ENCODE peak calls at places on chromosomes 16 and 17, in ten cellular contexts. B is tibial nerve; Q is ovary; J is stomach; H is CD8-positive, alpha-beta T cell; V is tibial artery; L is endothelial cell of umbilical vein; O is kidney; R is MM.1S; E is A549. Z is an unnamed sample. For H3K4me1, the result is how much of the 10 kb centered on the place peaks cover.

GRCh38 chr17:81935709-81936084 is 1.4 kb downstream of the PYCR1 start:
- DNase-seq in E (no peak), B (no peak), L (no peak), H (no peak), J (no peak), O (peak), Q (no peak), R (no peak), V (no peak), Z (no peak)

GRCh38 chr16:379961-380836 is 1.6 kb downstream of the PGAP6 start:
- DNase-seq in Q (no peak), E (no peak), B (no peak), J (no peak), O (peak), L (no peak), V (no peak), H (no peak), R (no peak), Z (no peak)

GRCh38 chr17:59155439-59156177 is at the start of gene PRR11:
- DNase-seq in V (peak), R (peak), O (peak), B (peak), E (no peak), Q (peak), L (peak), H (peak), J (peak), Z (peak)

GRCh38 chr17:29905086-29905878 is 24.7 kb downstream of the SSH2 start:
- DNase-seq in B (no peak), E (no peak), R (no peak), Q (no peak), O (no peak), V (no peak), L (no peak), H (no peak), J (no peak), Z (no peak)

GRCh38 chr16:66278604-66279262 is 87.8 kb upstream of the CDH5 start:
- DNase-seq in O (no peak), R (peak), Q (no peak), L (no peak), B (no peak), E (no peak), H (no peak), V (no peak), J (no peak), Z (no peak)

GRCh38 chr17:57939797-57940196 is 15.4 kb downstream of the CUEDC1 start:
- DNase-seq in H (no peak), J (no peak), O (peak), Q (no peak), E (no peak), B (no peak), V (no peak), R (peak), L (no peak), Z (no peak)

GRCh38 chr17:76527430-76528111 is 9.9 kb downstream of the CYGB start:
- DNase-seq in Q (peak), L (peak), O (peak), R (no peak), H (peak), B (peak), V (no peak), E (no peak), J (peak), Z (peak)

GRCh38 chr17:55177914-55178217 is 86.9 kb upstream of the HLF start:
- DNase-seq in R (no peak), L (no peak), Q (no peak), B (no peak), J (no peak), H (no peak), O (no peak), E (no peak), V (no peak), Z (no peak)

GRCh38 chr16:22648941-22649340 is 138.2 kb downstream of the NPIPB5 start:
- DNase-seq in Q (no peak), V (no peak), H (no peak), B (no peak), E (no peak), L (no peak), R (no peak), J (no peak), O (no peak), Z (no peak)

GRCh38 chr16:31113420-31114124 is 3.9 kb upstream of the KAT8 start:
- DNase-seq in V (no peak), E (no peak), H (no peak), Q (no peak), B (no peak), L (peak), R (no peak), O (no peak), J (no peak), Z (no peak)

GRCh38 chr16:8892101-8892575 is 10.0 kb downstream of the LITAFD start:
- DNase-seq in Q (no peak), J (no peak), R (no peak), E (no peak), L (no peak), V (no peak), O (peak), H (no peak), B (peak), Z (no peak)

GRCh38 chr16:1545044-1545736 is 11.7 kb downstream of the TMEM204 start:
- DNase-seq in O (peak), R (no peak), L (peak), E (no peak), J (no peak), H (no peak), V (no peak), Q (no peak), B (no peak), Z (no peak)

GRCh38 chr16:82848013-82848412 is 221.2 kb downstream of the CDH13 start:
- DNase-seq in Q (no peak), L (no peak), B (no peak), R (no peak), H (no peak), V (no peak), O (no peak), J (no peak), E (no peak), Z (no peak)

GRCh38 chr16:67183-67791 is 5.1 kb downstream of the RHBDF1 start:
- DNase-seq in Q (no peak), E (no peak), J (no peak), O (no peak), B (no peak), R (no peak), V (no peak), L (no peak), H (no peak), Z (no peak)

GRCh38 chr17:5587431-5588032 is 3.2 kb upstream of the NLRP1 start:
- DNase-seq in R (peak), E (peak), Q (peak), L (peak), J (no peak), B (no peak), V (no peak), H (no peak), O (no peak), Z (no peak)

GRCh38 chr17:77957869-77958715 is at the start of gene TNRC6C:
- DNase-seq in E (peak), R (peak), B (peak), J (peak), L (peak), Q (peak), H (peak), O (peak), V (peak), Z (peak)
- TF ChIP-seq CTCF in E (peak), R (peak), B (peak), J (peak), L (no peak), Q (peak), H (no peak), O (no peak), V (peak), Z (no peak)

GRCh38 chr17:7769854-7770253 is 52.3 kb downstream of the DNAH2 start:
- DNase-seq in O (no peak), Q (no peak), J (no peak), H (no peak), V (no peak), L (no peak), B (no peak), R (no peak), E (no peak), Z (no peak)
- H3K4me3 ChIP-seq in O (no peak), Q (no peak), J (no peak), H (no peak), V (no peak), L (no peak), B (no peak), R (no peak), E (no peak), Z (no peak)

DNA sequence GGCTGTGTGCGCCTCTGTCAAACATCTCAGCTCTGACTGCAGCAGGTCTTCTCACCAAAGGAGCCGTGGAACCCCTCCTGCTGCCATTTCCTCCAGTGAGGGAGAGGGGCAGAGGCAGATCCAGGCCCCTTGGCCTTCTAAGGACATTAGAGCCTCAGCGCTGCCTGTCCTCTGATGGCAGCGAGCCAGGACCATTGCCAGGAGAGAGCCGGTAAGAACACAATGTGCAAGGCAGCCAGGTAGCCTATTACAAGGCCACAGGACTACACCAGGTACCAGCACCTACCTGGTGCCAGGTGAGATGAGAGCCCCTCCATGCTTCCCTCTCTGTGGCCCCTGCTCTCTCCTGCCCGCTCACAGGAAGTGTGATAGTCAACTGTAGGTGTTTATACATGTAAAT is 11.0 kb downstream of the LRRC75A start:
- DNase-seq in B (no peak), V (no peak), J (peak), Q (no peak), L (no peak), E (no peak), O (no peak), R (no peak), H (no peak), Z (no peak)
- H3K4me1 ChIP-seq in B (under half), V (under half), J (under half), Q (under half), L (under half), E (under half), O (under half), R (under half), H (under half), Z (under half)

GRCh38 chr16:6345090-6345489 is 987.6 kb upstream of the RBFOX1 start:
- DNase-seq in O (no peak), L (no peak), J (no peak), R (no peak), B (no peak), V (no peak), E (no peak), Q (no peak), H (no peak), Z (no peak)
- TF ChIP-seq CTCF in O (no peak), L (no peak), J (no peak), R (no peak), B (no peak), V (no peak), E (no peak), Q (no peak), H (no peak), Z (no peak)

GRCh38 chr16:49641250-49641649 is 214.7 kb downstream of the ZNF423 start:
- DNase-seq in O (no peak), H (no peak), V (peak), Q (no peak), J (no peak), R (no peak), E (no peak), B (no peak), L (no peak), Z (no peak)

GRCh38 chr16:49640606-49641005 is 215.3 kb downstream of the ZNF423 start:
- DNase-seq in E (no peak), L (no peak), B (no peak), R (no peak), O (no peak), H (no peak), V (no peak), Q (no peak), J (no peak), Z (no peak)

GRCh38 chr16:49638696-49639629 is 216.9 kb downstream of the ZNF423 start:
- DNase-seq in H (no peak), R (no peak), Q (no peak), E (no peak), B (no peak), L (no peak), V (no peak), J (no peak), O (peak), Z (no peak)

GRCh38 chr16:49637933-49638695 is 217.8 kb downstream of the ZNF423 start:
- DNase-seq in J (no peak), R (no peak), B (no peak), E (no peak), Q (no peak), O (no peak), H (no peak), V (no peak), L (no peak), Z (no peak)

DNA sequence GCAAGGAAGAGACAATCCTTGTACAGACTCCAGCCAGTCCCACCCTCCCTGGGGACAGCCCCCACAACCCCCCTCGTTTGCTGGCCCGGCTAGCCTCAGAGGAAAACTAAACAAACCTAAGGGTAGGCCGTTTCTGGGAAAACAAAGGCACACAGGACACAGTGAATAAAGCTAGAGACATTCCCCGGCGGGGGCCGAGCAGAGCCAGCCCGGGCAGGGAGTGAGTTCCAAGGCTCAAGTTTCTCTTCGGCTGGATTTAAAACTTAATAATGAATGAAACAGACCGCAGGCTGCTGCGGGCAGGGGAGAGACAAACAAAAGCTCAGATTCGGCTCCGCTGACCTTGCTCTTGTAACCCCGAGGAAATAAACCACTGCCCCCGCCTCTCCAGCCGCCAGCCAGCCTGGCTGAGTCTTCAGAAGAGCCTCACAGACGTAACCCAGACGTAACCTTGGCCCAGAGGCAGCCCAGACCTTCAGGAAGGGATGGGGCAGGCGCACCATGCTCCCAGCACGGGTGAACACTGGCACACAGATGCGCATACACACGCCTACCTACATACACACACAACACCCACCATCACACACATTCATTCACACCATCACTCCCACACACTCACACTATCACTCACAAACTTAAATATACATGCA is 216.0 kb downstream of the ZNF423 start:
- DNase-seq in B (no peak), L (peak), V (no peak), R (no peak), H (no peak), J (no peak), O (peak), E (no peak), Q (peak), Z (no peak)
- H3K4me3 ChIP-seq in B (no peak), L (no peak), V (no peak), R (no peak), H (no peak), J (no peak), O (no peak), E (no peak), Q (peak), Z (peak)

GRCh38 chr16:49703494-49703893 is 152.4 kb downstream of the ZNF423 start:
- DNase-seq in H (no peak), J (no peak), O (no peak), L (no peak), V (no peak), B (no peak), E (no peak), Q (no peak), R (no peak), Z (no peak)

GRCh38 chr16:49706620-49707355 is 149.1 kb downstream of the ZNF423 start:
- DNase-seq in Q (no peak), V (no peak), O (peak), B (no peak), R (no peak), E (no peak), H (no peak), J (no peak), L (no peak), Z (no peak)

GRCh38 chr16:49701867-49702494 is 153.9 kb downstream of the ZNF423 start:
- DNase-seq in Q (peak), E (no peak), J (no peak), O (no peak), L (no peak), R (no peak), H (no peak), B (peak), V (peak), Z (no peak)

GRCh38 chr16:49700928-49701685 is 154.8 kb downstream of the ZNF423 start:
- DNase-seq in V (no peak), L (no peak), R (no peak), E (no peak), B (no peak), H (no peak), Q (no peak), O (no peak), J (no peak), Z (no peak)

DNA sequence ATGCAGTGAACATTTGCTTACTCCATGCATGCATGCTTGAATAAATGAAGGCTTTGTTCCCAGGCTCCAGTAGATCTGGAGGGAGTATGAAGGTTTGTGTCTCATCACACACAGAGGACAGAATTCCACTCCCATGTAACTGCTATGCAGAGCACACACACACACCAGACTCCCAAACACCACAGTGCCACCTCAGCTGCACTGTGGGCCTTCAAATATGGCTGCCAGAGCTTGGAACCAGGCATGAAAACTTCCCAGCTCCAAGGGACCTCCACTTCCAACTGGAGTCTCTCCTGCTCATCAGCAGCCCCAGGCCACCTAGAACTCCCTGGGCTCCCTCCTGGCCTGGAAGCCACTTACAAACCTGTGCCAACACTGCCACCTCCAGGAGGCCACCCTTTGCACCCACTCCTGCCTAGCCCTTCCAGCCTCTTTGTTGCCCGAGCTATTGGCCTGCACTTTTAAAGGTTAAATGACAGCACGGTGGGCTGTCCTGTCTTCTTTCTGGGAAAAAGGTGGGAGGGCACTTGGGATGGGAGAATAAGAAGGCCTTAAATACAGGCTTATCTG is 151.2 kb downstream of the ZNF423 start:
- DNase-seq in Q (no peak), J (no peak), O (peak), L (no peak), B (no peak), R (peak), E (no peak), H (no peak), V (no peak), Z (no peak)
- H3K4me1 ChIP-seq in Q (under half), J (under half), O (under half), L (under half), B (under half), R (under half), E (under half), H (under half), V (under half), Z (under half)

GRCh38 chr17:35542990-35543389 is 5.5 kb upstream of the SLFN12L start:
- DNase-seq in O (no peak), V (no peak), L (peak), R (no peak), H (no peak), E (no peak), B (no peak), J (no peak), Q (no peak), Z (no peak)
- TF ChIP-seq CTCF in O (no peak), V (no peak), L (no peak), R (no peak), H (no peak), E (no peak), B (no peak), J (no peak), Q (no peak), Z (no peak)

GRCh38 chr16:81515721-81516120 is 71.1 kb downstream of the CMIP start:
- DNase-seq in H (no peak), B (no peak), J (no peak), R (no peak), V (no peak), E (no peak), Q (no peak), O (no peak), L (no peak), Z (no peak)

GRCh38 chr16:81513204-81514040 is 68.8 kb downstream of the CMIP start:
- DNase-seq in L (peak), O (no peak), B (no peak), V (peak), J (no peak), Q (peak), R (no peak), E (no peak), H (no peak), Z (no peak)

GRCh38 chr16:81515281-81515680 is 70.7 kb downstream of the CMIP start:
- DNase-seq in O (no peak), V (no peak), H (no peak), L (no peak), E (no peak), R (no peak), J (no peak), B (no peak), Q (no peak), Z (no peak)

GRCh38 chr16:81514568-81515258 is 70.1 kb downstream of the CMIP start:
- DNase-seq in E (no peak), J (no peak), L (peak), Q (no peak), B (no peak), R (no peak), O (no peak), H (no peak), V (no peak), Z (no peak)

DNA sequence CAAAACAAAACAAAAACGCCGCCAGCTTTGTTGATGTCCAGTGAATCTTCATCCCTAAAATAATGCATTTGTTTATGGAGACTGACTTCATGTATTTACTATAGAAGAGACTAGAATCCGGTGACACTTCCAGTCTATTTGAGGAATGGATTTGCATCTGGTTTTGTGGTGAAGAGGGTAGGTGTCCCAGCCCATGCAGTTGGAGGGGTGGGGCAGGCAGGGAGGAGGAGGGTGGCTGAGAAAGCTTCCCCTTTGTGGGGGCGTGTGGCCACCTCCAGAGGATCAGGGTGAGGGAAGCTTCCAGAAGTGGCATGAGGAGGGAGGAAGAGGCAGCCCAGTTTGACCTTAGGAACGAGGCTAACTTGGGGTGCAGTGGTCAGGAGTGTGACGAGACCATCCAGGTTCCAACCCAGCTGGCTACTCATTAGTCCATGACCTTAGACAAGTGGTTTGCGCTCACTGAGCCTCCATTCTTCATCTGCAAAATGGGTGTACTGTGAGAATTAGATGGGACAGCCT is 69.5 kb downstream of the CMIP start:
- DNase-seq in O (no peak), L (no peak), J (no peak), E (no peak), B (no peak), Q (no peak), H (no peak), V (no peak), R (no peak), Z (no peak)
- H3K4me3 ChIP-seq in O (no peak), L (no peak), J (no peak), E (no peak), B (no peak), Q (no peak), H (no peak), V (no peak), R (no peak), Z (no peak)

GRCh38 chr17:8257801-8258200 is 8.7 kb downstream of the PFAS start:
- DNase-seq in B (no peak), R (no peak), L (no peak), E (no peak), J (no peak), H (no peak), V (no peak), Q (no peak), O (peak), Z (no peak)
- H3K4me1 ChIP-seq in B (under half), R (under half), L (under half), E (under half), J (under half), H (under half), V (under half), Q (under half), O (under half), Z (under half)

DNA sequence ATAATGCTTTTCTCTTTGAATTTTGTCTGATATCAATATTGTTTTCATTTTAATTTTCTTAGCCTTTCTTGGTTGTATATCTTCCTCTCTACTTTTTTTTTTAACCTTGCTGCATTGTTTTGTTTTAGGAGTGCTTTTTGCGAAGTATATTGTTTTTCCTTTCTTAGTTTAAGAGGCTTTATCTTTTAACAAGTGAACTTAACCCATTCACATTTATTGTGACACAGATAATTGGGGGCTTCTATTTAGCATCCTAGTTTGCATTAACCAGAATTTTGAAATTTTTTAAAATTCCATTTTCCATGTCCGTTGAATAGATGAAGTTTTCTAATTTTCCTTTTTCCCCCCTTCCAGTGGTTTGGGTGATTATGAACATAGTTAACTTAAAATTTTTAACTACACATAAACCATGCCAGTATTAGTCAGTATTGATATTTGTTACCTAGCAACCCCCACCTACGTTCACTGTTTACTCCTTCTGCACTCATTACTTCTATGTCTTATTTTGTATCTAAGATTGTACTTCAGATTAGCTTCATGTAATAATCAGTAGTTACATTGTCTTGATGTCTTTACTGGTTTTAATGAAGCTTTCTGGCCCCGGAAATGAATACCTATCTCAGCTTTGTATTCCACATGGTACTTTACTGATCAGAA is 44.4 kb downstream of the TNRC6A start:
- DNase-seq in E (no peak), H (no peak), O (no peak), R (no peak), L (no peak), J (no peak), Q (no peak), B (no peak), V (no peak), Z (no peak)
- TF ChIP-seq CTCF in E (no peak), H (no peak), O (no peak), R (no peak), L (no peak), J (no peak), Q (no peak), B (no peak), V (no peak), Z (no peak)